ENCODE peak calls at places on chromosomes 16 and 17, in nine cellular contexts. O is frontal cortex; P is Caco-2; I is stimulated activated CD8-positive, alpha-beta memory T cell treated with anti-CD3 and anti-CD28 coated beads, Interleukin-4, amount 100 ng/mL, for 1 hour; N is fibroblast of lung; S is activated gamma-delta T cell treated with anti-CD3 and anti-CD28 coated beads, Interleukin-2, amount 50 U/mL, for 16 hours; M is dermis microvascular lymphatic vessel endothelial cell; K is activated T-cell treated with anti-CD3 and anti-CD28 coated beads for 48 hours; C is iPS-NIHi11. Y is an unnamed sample.

GRCh38 chr16:54242199-54242598 is 44.4 kb downstream of the IRX3 start:
- DNase-seq in O (no peak), P (peak; percentile 76), I (no peak), N (no peak), S (no peak), M (no peak), K (no peak), C (peak; percentile 79), Y (peak; percentile 4)

GRCh38 chr16:23254338-23254737 is 47.8 kb upstream of the SCNN1B start:
- DNase-seq in O (no peak), P (no peak), I (no peak), N (peak; percentile 93), S (no peak), M (no peak), K (no peak), C (no peak), Y (no peak)

GRCh38 chr17:80175411-80175810 is 5.6 kb downstream of the CARD14 start:
- DNase-seq in O (no peak), P (peak; percentile 85), I (no peak), N (peak; percentile 16), S (no peak), M (no peak), K (no peak), C (peak; percentile 66), Y (no peak)

GRCh38 chr17:76053230-76054111 is 18.8 kb downstream of the SRP68 start:
- DNase-seq in O (no peak), P (no peak), I (no peak), N (peak; percentile 89), S (no peak), M (no peak), K (no peak), C (no peak), Y (peak; percentile 79)

GRCh38 chr17:65823713-65824112 is 262.3 kb upstream of the AXIN2 start:
- DNase-seq in O (no peak), P (no peak), I (no peak), N (no peak), S (no peak), M (no peak), K (no peak), C (no peak), Y (peak; percentile 39)

GRCh38 chr17:36934759-36935630 is 2.3 kb upstream of the LHX1 start:
- DNase-seq in O (peak; percentile 46), P (no peak), I (no peak), N (no peak), S (no peak), M (no peak), K (no peak), C (peak; percentile 71), Y (no peak)

GRCh38 chr16:67442581-67443255 is 11.8 kb downstream of the HSD11B2 start:
- DNase-seq in O (no peak), P (no peak), I (no peak), N (no peak), S (no peak), M (no peak), K (no peak), C (no peak), Y (no peak)

GRCh38 chr16:81676571-81677374 is 102.3 kb upstream of the PLCG2 start:
- DNase-seq in O (no peak), P (no peak), I (no peak), N (no peak), S (no peak), M (no peak), K (no peak), C (no peak), Y (no peak)

GRCh38 chr16:2365895-2366294 is 25.4 kb upstream of the ABCA3 start:
- DNase-seq in O (no peak), P (no peak), I (no peak), N (peak; percentile 87), S (no peak), M (no peak), K (no peak), C (no peak), Y (peak; percentile 40)

GRCh38 chr17:49548051-49548505 is 27.6 kb upstream of the NXPH3 start:
- DNase-seq in O (no peak), P (peak; percentile 42), I (no peak), N (no peak), S (no peak), M (no peak), K (no peak), C (no peak), Y (no peak)

Y was measured in endothelial cell of umbilical vein.